ENCODE peak calls at places on chromosomes 13 and 19, in five cellular contexts. C, Z, I, Y and P are unnamed samples.

GRCh38 chr13:29754486-29754806 is 96.0 kb downstream of the UBL3 start:
- DNase-seq in C (no peak), Y (no peak), I (no peak), Z (no peak), P (no peak)

GRCh38 chr13:76454991-76455390 is 431.2 kb downstream of the KCTD12 start:
- DNase-seq in C (no peak), Y (no peak), Z (no peak), I (no peak), P (no peak)

GRCh38 chr19:6030214-6030507 is 52.2 kb upstream of the RANBP3 start:
- DNase-seq in Y (no peak), Z (no peak), I (no peak), C (no peak), P (no peak)

GRCh38 chr19:36916991-36917390 is 859 bp downstream of the ZNF568 start:
- DNase-seq in Y (no peak), Z (no peak), C (no peak), I (no peak), P (no peak)

GRCh38 chr19:2610637-2611482 is 91.6 kb downstream of the GNG7 start:
- DNase-seq in C (peak; percentile 95), I (peak; percentile 73), Z (peak; percentile 93), Y (peak; percentile 96), P (peak; percentile 87)

GRCh38 chr19:35609881-35610353 is 2.6 kb upstream of the HAUS5 start:
- DNase-seq in Y (peak; percentile 34), Z (peak; percentile 82), I (no peak), C (no peak), P (no peak)

GRCh38 chr13:101416181-101417042 is at the start of gene NALCN:
- DNase-seq in Z (no peak), I (no peak), C (peak; percentile 36), Y (peak; percentile 54), P (no peak)

GRCh38 chr13:41495044-41495443 is 37.7 kb downstream of the RGCC start:
- DNase-seq in C (no peak), Y (no peak), Z (no peak), I (no peak), P (no peak)

GRCh38 chr13:28220166-28220565 is 81.8 kb downstream of the PAN3 start:
- DNase-seq in I (no peak), Z (no peak), Y (no peak), C (no peak), P (no peak)

GRCh38 chr19:19053508-19054314 is 10.1 kb upstream of the SLC25A42 start:
- DNase-seq in Y (peak; percentile 89), C (peak; percentile 51), I (peak; percentile 37), Z (peak; percentile 69), P (peak; percentile 69)

GRCh38 chr13:93776936-93777335 is 550.3 kb downstream of the GPC6 start:
- DNase-seq in Z (no peak), I (no peak), Y (no peak), C (no peak), P (no peak)

GRCh38 chr13:112688560-112689497 is 1.0 kb upstream of the ATP11A start:
- DNase-seq in C (peak; percentile 36), I (no peak), Y (no peak), Z (peak; percentile 1), P (peak; percentile 58)

GRCh38 chr13:34376483-34376882 is 558.5 kb downstream of the RFC3 start:
- DNase-seq in Y (no peak), Z (no peak), C (no peak), I (no peak), P (no peak)

GRCh38 chr19:13102666-13103584 is at the start of gene LYL1:
- DNase-seq in Y (peak; percentile 88), Z (peak; percentile 88), I (no peak), C (no peak), P (peak; percentile 74)

GRCh38 chr19:50658438-50659317 is 9.4 kb downstream of the C19orf81 start:
- DNase-seq in C (peak; percentile 47), Y (peak; percentile 60), Z (peak; percentile 91), I (peak; percentile 25), P (no peak)

GRCh38 chr13:29129616-29130015 is 309.5 kb downstream of the MTUS2 start:
- DNase-seq in I (no peak), C (no peak), Z (no peak), Y (no peak), P (no peak)

GRCh38 chr19:2549701-2550191 is 73.8 kb downstream of the GADD45B start:
- DNase-seq in Z (no peak), I (no peak), C (no peak), Y (peak; percentile 88), P (no peak)

GRCh38 chr13:106109391-106109791 is 426.1 kb downstream of the EFNB2 start:
- DNase-seq in I (no peak), Z (no peak), Y (no peak), C (no peak), P (no peak)

GRCh38 chr19:38647966-38648788 is 728 bp downstream of the ACTN4 start:
- DNase-seq in Z (no peak), I (no peak), Y (no peak), C (no peak), P (no peak)

GRCh38 chr19:7188682-7189629 is 105.3 kb downstream of the INSR start:
- DNase-seq in Y (no peak), C (no peak), I (no peak), Z (no peak), P (no peak)

GRCh38 chr19:57559008-57559403 is 657 bp downstream of the ZNF550 start:
- DNase-seq in Y (no peak), Z (peak; percentile 14), C (no peak), I (no peak), P (peak; percentile 42)

GRCh38 chr19:54518844-54519243 is 16.2 kb downstream of the LAIR2 start:
- DNase-seq in Y (no peak), I (no peak), Z (no peak), C (no peak), P (no peak)

GRCh38 chr19:5407356-5407755 is 47.9 kb upstream of the ZNRF4 start:
- DNase-seq in I (no peak), Y (no peak), C (no peak), Z (peak; percentile 29), P (peak; percentile 26)

GRCh38 chr19:2475018-2475701 is 767 bp upstream of the GADD45B start:
- DNase-seq in Z (peak; percentile 76), I (no peak), Y (peak; percentile 73), C (peak; percentile 66), P (peak; percentile 65)

GRCh38 chr19:54207908-54208783 is 7.5 kb downstream of the RPS9 start:
- DNase-seq in C (peak; percentile 81), Z (no peak), Y (peak; percentile 73), I (no peak), P (peak; percentile 62)

GRCh38 chr19:41399525-41399924 is 1.9 kb downstream of the BCKDHA start:
- DNase-seq in Y (no peak), I (no peak), C (no peak), Z (no peak), P (no peak)

GRCh38 chr13:86665842-86666241 is 866.6 kb upstream of the SLITRK6 start:
- DNase-seq in I (no peak), C (no peak), Y (no peak), Z (no peak), P (no peak)

GRCh38 chr19:6062961-6063575 is 47.2 kb downstream of the RFX2 start:
- DNase-seq in I (no peak), C (no peak), Y (no peak), Z (no peak), P (peak; percentile 20)

GRCh38 chr13:86946734-86947133 is 724.4 kb upstream of the SLITRK5 start:
- DNase-seq in Y (no peak), Z (peak; percentile 1), I (no peak), C (no peak), P (no peak)

GRCh38 chr19:9934132-9934950 is 2.0 kb downstream of the OLFM2 start:
- DNase-seq in I (peak; percentile 67), Z (peak; percentile 86), Y (peak; percentile 82), C (peak; percentile 78), P (peak; percentile 75)

GRCh38 chr19:1068111-1069001 is 1.4 kb downstream of the ARHGAP45 start:
- DNase-seq in Y (peak; percentile 56), C (no peak), Z (peak; percentile 61), I (peak; percentile 64), P (no peak)
- H3K4me1 ChIP-seq in Y (peaks cover 23% of the 10 kb centered on the region), C (peaks cover 10% of the 10 kb centered on the region), Z (peaks cover 56% of the 10 kb centered on the region), I (peaks cover 71% of the 10 kb centered on the region), P (peaks cover 15% of the 10 kb centered on the region)

GRCh38 chr19:4066176-4066606 is 508 bp downstream of the ZBTB7A start:
- DNase-seq in Y (peak; percentile 81), Z (no peak), I (peak; percentile 45), C (peak; percentile 66), P (peak; percentile 33)

GRCh38 chr19:4069331-4069959 is 2.7 kb upstream of the ZBTB7A start:
- DNase-seq in Z (peak; percentile 38), I (no peak), C (no peak), Y (peak; percentile 72), P (no peak)

GRCh38 chr19:4066682-4067395 is at the start of gene ZBTB7A:
- DNase-seq in C (peak; percentile 79), Y (peak; percentile 91), I (peak; percentile 66), Z (peak; percentile 88), P (peak; percentile 84)

GRCh38 chr19:4067396-4068057 is 828 bp upstream of the ZBTB7A start:
- DNase-seq in I (no peak), Y (peak; percentile 56), Z (peak; percentile 67), C (no peak), P (no peak)

DNA sequence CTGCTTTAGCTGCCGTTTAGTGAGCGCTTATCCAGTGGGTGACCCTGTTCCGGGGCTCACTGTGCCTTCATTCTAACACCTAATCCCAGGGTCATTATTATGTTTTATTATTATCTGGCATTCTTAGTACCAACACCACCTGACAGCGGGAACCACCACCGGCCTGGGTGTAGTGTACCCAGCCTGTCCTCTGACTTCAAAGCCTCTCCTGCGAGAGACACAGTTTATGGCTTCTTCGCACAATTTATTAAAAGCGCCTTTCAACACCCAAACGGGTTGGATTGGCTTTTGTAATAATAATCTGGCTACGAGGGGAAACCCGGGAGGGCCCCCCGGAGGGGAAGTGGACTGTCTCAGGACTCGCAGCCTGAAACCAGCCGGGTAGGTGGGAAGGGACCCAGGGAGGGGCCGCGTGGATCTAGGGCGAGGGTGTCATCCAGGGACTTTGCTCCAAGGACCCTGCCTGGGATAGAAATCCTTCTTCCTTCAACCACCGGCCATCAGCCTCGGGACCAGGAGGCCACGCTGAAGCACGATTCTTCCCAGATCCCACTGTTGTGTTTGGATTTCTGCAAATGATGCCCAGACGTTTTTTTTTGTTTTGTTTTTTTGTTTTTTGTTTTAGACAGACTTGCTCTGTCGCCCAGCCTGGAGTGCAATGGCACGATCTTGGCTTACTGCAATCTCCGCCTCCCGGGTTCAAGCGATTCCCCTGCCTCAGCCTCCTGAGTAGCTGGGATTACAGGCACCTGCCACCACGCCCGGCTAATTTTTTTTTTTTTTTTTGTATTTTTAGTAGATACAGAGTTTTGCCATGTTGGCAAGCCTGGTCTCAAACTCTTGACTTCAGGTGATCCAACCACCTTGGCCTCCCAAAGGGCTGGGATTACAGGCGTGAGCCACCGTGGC is 1.6 kb upstream of the ZBTB7A start:
- DNase-seq in I (no peak), Z (peak; percentile 26), Y (peak; percentile 55), C (no peak), P (no peak)
- H3K4me3 ChIP-seq in I (peak overlapping the region; percentile 89), Z (peak overlapping the region; percentile 100), Y (peak overlapping the region; percentile 87), C (peak overlapping the region; percentile 88), P (peak overlapping the region; percentile 91)

GRCh38 chr13:71998223-71998622 is 131.2 kb upstream of the DACH1 start:
- DNase-seq in C (no peak), I (no peak), Y (no peak), Z (no peak), P (no peak)
- TF ChIP-seq CTCF in C (no peak), I (no peak), Y (no peak), Z (no peak), P (no peak)

GRCh38 chr19:46862974-46863632 is 2.3 kb downstream of the ARHGAP35 start:
- DNase-seq in Z (no peak), Y (no peak), C (no peak), I (no peak), P (peak; percentile 21)
- H3K4me1 ChIP-seq in Z (peaks cover 57% of the 10 kb centered on the region), Y (peaks cover 64% of the 10 kb centered on the region), C (peaks cover 50% of the 10 kb centered on the region), I (peaks cover 40% of the 10 kb centered on the region), P (peaks cover 54% of the 10 kb centered on the region)

GRCh38 chr19:16382775-16383543 is 58.3 kb downstream of the KLF2 start:
- DNase-seq in C (peak; percentile 80), Y (peak; percentile 93), I (peak; percentile 70), Z (peak; percentile 82), P (peak; percentile 74)
- H3K4me3 ChIP-seq in C (no peak overlapping the region), Y (no peak overlapping the region), I (peak overlapping the region; percentile 40), Z (peak overlapping the region; percentile 15), P (no peak overlapping the region)